ENCODE peak calls at places on chromosomes 1 and 21, in five cellular contexts. T, X, Q, A and B are unnamed samples.

GRCh38 chr1:116306837-116307442 is 66.1 kb upstream of the ATP1A1 start:
- DNase-seq in T (no peak), Q (no peak), A (no peak), X (no peak), B (no peak)

GRCh38 chr1:95118019-95118499 is 904 bp downstream of the TLCD4 start:
- DNase-seq in T (no peak), Q (peak; percentile 61), X (no peak), A (peak; percentile 3), B (peak; percentile 1)

GRCh38 chr1:235199441-235199840 is 38.4 kb upstream of the RBM34 start:
- DNase-seq in Q (no peak), X (no peak), A (peak; percentile 54), T (no peak), B (peak; percentile 34)

GRCh38 chr1:101309334-101310221 is 72.8 kb downstream of the S1PR1 start:
- DNase-seq in X (peak; percentile 34), A (peak; percentile 55), T (peak; percentile 60), Q (peak; percentile 68), B (peak; percentile 59)

GRCh38 chr1:97898948-97899347 is 21.9 kb downstream of the DPYD start:
- DNase-seq in X (no peak), A (peak; percentile 56), Q (no peak), T (no peak), B (no peak)

GRCh38 chr1:48692235-48692634 is 84.5 kb downstream of the BEND5 start:
- DNase-seq in T (no peak), X (no peak), Q (no peak), A (no peak), B (no peak)

GRCh38 chr1:59739111-59739510 is 75.6 kb upstream of the HOOK1 start:
- DNase-seq in X (no peak), A (no peak), Q (no peak), T (no peak), B (no peak)

GRCh38 chr21:45947296-45947695 is 34.3 kb upstream of the COL6A1 start:
- DNase-seq in Q (no peak), T (no peak), A (no peak), X (no peak), B (no peak)

GRCh38 chr1:45354838-45355237 is 14.6 kb upstream of the MUTYH start:
- DNase-seq in A (no peak), Q (no peak), X (no peak), T (no peak), B (no peak)

GRCh38 chr1:181208967-181209366 is 120.5 kb downstream of the IER5 start:
- DNase-seq in X (peak; percentile 39), A (no peak), T (no peak), Q (no peak), B (no peak)

GRCh38 chr1:156638189-156638588 is 3.7 kb upstream of the BCAN start:
- DNase-seq in A (no peak), X (no peak), T (no peak), Q (no peak), B (no peak)

GRCh38 chr1:205497351-205497750 is 7.1 kb upstream of the CDK18 start:
- DNase-seq in Q (no peak), A (no peak), X (no peak), T (no peak), B (no peak)